ENCODE peak calls at places on chromosomes 5 and 9, in ten cellular contexts. M, E, B, N, D, V, Q, X, L and F are unnamed samples. For H3K4me1, the result is how much of the 10 kb centered on the place peaks cover.

GRCh38 chr9:34651876-34652602 is at the start of gene IL11RA:
- DNase-seq in M (peak), E (peak), B (peak), N (peak), D (peak), V (peak), Q (peak), X (peak), L (peak), F (peak)

GRCh38 chr9:132023409-132024180 is 56.1 kb downstream of the MED27 start:
- DNase-seq in M (no peak), E (no peak), B (no peak), N (no peak), D (no peak), V (no peak), Q (no peak), X (no peak), L (no peak), F (no peak)

GRCh38 chr5:141871870-141872269 is 6.3 kb downstream of the PCDH1 start:
- DNase-seq in M (no peak), E (no peak), B (no peak), N (no peak), D (no peak), V (no peak), Q (no peak), X (peak), L (no peak), F (no peak)

GRCh38 chr9:127765418-127765817 is 13.0 kb downstream of the SH2D3C start:
- DNase-seq in M (no peak), E (no peak), B (no peak), N (no peak), D (no peak), V (no peak), Q (no peak), X (no peak), L (no peak), F (no peak)

GRCh38 chr9:19551124-19551929 is 142.5 kb downstream of the ACER2 start:
- DNase-seq in M (no peak), E (no peak), B (no peak), N (no peak), D (no peak), V (peak), Q (peak), X (no peak), L (no peak), F (no peak)

GRCh38 chr9:86775718-86776117 is 171.6 kb downstream of the GAS1 start:
- DNase-seq in M (no peak), E (no peak), B (no peak), N (no peak), D (no peak), V (no peak), Q (no peak), X (no peak), L (no peak), F (no peak)

GRCh38 chr5:175588709-175589429 is 69.0 kb upstream of the HRH2 start:
- DNase-seq in M (no peak), E (no peak), B (no peak), N (no peak), D (no peak), V (no peak), Q (no peak), X (no peak), L (no peak), F (peak)

GRCh38 chr5:115267617-115268016 is 4.9 kb upstream of the PGGT1B start:
- DNase-seq in M (no peak), E (no peak), B (no peak), N (no peak), D (no peak), V (peak), Q (no peak), X (no peak), L (no peak), F (no peak)

GRCh38 chr5:170809551-170809950 is 26.0 kb downstream of the GABRP start:
- DNase-seq in M (no peak), E (peak), B (no peak), N (no peak), D (peak), V (peak), Q (peak), X (no peak), L (peak), F (no peak)

GRCh38 chr5:180605554-180606214 is 14.4 kb upstream of the SCGB3A1 start:
- DNase-seq in M (no peak), E (peak), B (peak), N (peak), D (peak), V (peak), Q (peak), X (no peak), L (peak), F (no peak)

GRCh38 chr5:139414601-139415121 is 10.8 kb upstream of the SPATA24 start:
- DNase-seq in M (no peak), E (no peak), B (no peak), N (no peak), D (no peak), V (no peak), Q (peak), X (no peak), L (no peak), F (no peak)
- TF ChIP-seq POLR2A in M (no peak), E (no peak), B (no peak), N (no peak), D (no peak), V (no peak), Q (no peak), X (no peak), L (no peak), F (no peak)

GRCh38 chr5:143147382-143147781 is 256.1 kb downstream of the NR3C1 start:
- DNase-seq in M (no peak), E (no peak), B (no peak), N (no peak), D (no peak), V (no peak), Q (no peak), X (no peak), L (no peak), F (no peak)

GRCh38 chr5:143148461-143149170 is 254.9 kb downstream of the NR3C1 start:
- DNase-seq in M (no peak), E (no peak), B (no peak), N (no peak), D (no peak), V (peak), Q (no peak), X (no peak), L (no peak), F (no peak)

GRCh38 chr5:143151056-143151455 is 252.4 kb downstream of the NR3C1 start:
- DNase-seq in M (no peak), E (no peak), B (no peak), N (no peak), D (no peak), V (no peak), Q (no peak), X (no peak), L (no peak), F (no peak)

GRCh38 chr5:143147918-143148317 is 255.6 kb downstream of the NR3C1 start:
- DNase-seq in M (peak), E (no peak), B (no peak), N (peak), D (no peak), V (peak), Q (peak), X (no peak), L (no peak), F (no peak)

DNA sequence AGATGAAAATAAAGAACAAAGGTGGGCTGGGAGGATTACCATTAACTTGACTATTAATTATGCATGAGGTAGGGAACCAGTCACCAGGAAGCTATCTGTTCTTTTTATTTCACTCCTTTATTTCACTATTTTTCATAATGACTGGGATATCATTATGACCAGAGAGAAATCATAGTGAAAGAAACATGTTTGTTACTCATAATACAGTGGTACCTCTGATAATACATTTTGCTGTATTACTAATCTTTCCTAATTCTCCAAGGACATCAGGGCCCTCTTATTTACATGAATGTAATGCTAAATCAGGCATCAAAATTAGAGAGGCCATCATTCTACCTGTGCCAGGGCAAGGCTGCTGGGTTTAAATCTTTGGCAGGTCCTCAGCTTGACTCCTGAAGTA is 253.7 kb downstream of the NR3C1 start:
- DNase-seq in M (no peak), E (no peak), B (no peak), N (no peak), D (no peak), V (no peak), Q (no peak), X (no peak), L (no peak), F (no peak)
- H3K4me1 ChIP-seq in M (under half), E (under half), B (under half), N (under half), D (under half), V (under half), Q (under half), X (under half), L (under half), F (under half)

DNA sequence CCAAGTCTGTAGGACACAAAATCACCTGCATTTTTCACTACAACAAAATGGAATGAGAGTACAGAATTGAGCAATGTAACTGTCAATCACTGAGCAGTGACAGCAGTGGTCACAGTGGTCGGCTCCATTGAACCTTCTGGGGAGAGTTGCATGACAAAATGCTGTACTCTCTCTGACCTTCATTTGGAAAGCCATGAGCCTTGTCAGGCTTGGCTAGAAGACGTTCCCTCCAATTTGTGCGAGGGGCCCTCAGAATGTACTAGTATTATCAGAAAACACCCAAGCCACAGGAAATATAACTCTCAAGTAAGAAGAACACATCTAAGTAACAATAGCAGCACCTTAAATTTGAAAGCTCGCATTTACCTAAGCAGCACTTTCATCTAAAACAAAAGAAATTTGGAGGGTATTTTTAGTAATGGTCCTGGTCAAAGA is 425.6 kb upstream of the MEF2C start:
- DNase-seq in M (no peak), E (no peak), B (no peak), N (no peak), D (no peak), V (no peak), Q (no peak), X (no peak), L (no peak), F (no peak)
- TF ChIP-seq POLR2A in M (no peak), E (no peak), B (no peak), N (no peak), D (no peak), V (no peak), Q (no peak), X (no peak), L (no peak), F (no peak)

GRCh38 chr5:140219068-140219971 is 44.3 kb downstream of the CYSTM1 start:
- DNase-seq in M (no peak), E (no peak), B (no peak), N (no peak), D (no peak), V (no peak), Q (peak), X (no peak), L (peak), F (no peak)
- H3K4me1 ChIP-seq in M (under half), E (half or more), B (under half), N (under half), D (half or more), V (under half), Q (half or more), X (under half), L (half or more), F (half or more)

GRCh38 chr5:127072861-127073846 is at the start of gene C5orf63:
- DNase-seq in M (peak), E (peak), B (peak), N (peak), D (peak), V (peak), Q (peak), X (peak), L (peak), F (peak)

GRCh38 chr5:127080001-127080478 is 6.7 kb upstream of the C5orf63 start:
- DNase-seq in M (no peak), E (no peak), B (no peak), N (no peak), D (no peak), V (no peak), Q (no peak), X (no peak), L (no peak), F (no peak)

GRCh38 chr5:127074466-127074865 is 1.2 kb upstream of the C5orf63 start:
- DNase-seq in M (no peak), E (no peak), B (no peak), N (no peak), D (no peak), V (no peak), Q (no peak), X (no peak), L (no peak), F (no peak)

GRCh38 chr5:127077346-127077745 is 4.0 kb upstream of the C5orf63 start:
- DNase-seq in M (no peak), E (no peak), B (no peak), N (no peak), D (no peak), V (no peak), Q (no peak), X (no peak), L (no peak), F (no peak)

DNA sequence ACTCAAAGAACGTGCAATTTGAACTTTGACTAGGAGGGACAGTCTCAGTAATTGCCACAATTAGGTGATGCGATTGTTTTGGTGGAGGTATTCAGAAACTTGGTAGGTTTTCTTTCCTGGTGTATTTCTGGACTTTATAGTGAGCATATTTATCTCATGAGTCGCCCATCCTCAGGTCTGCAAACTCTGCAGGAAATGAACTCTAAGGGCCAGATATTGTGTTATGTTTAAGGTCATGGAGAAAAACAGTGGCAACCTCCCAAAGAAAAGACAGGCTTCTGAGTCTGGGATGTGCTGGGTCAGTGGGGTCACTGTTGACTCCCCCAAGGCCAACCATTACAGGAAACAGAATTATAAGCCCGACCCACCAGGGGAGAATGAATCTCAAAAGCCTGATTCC is 3.4 kb upstream of the C5orf63 start:
- DNase-seq in M (peak), E (no peak), B (no peak), N (no peak), D (no peak), V (peak), Q (peak), X (no peak), L (no peak), F (peak)
- TF ChIP-seq POLR2A in M (no peak), E (no peak), B (no peak), N (no peak), D (no peak), V (no peak), Q (no peak), X (no peak), L (no peak), F (no peak)

GRCh38 chr9:129489838-129490582 is 130.9 kb downstream of the C9orf50 start:
- DNase-seq in M (peak), E (no peak), B (peak), N (peak), D (no peak), V (peak), Q (no peak), X (no peak), L (no peak), F (no peak)
- H3K4me1 ChIP-seq in M (under half), E (half or more), B (under half), N (half or more), D (half or more), V (half or more), Q (half or more), X (under half), L (half or more), F (half or more)